ENCODE peak calls at places on chromosomes 5 and 9, in five cellular contexts. F is left colon, Z is RPMI7951, G is DMS 273 treated with DMSO at 0.1 percent for 48 hours, V is EL. B is an unnamed sample.
A peak's percentile ranks its signal among the peaks of the same experiment; 100 is the strongest.

GRCh38 chr5:169801781-169802180 is 164.7 kb downstream of the DOCK2 start:
- DNase-seq in G (no peak), Z (no peak), F (no peak), V (no peak), B (no peak)

GRCh38 chr5:111734013-111734412 is 23.0 kb downstream of the NREP start:
- DNase-seq in G (no peak), F (no peak), Z (peak; percentile 96), V (peak; percentile 92), B (no peak)

GRCh38 chr5:151923865-151924264 is 786 bp downstream of the GLRA1 start:
- DNase-seq in Z (peak; percentile 10), F (no peak), V (peak; percentile 24), G (no peak), B (no peak)

GRCh38 chr5:76813982-76814562 is 4.8 kb upstream of the F2RL1 start:
- DNase-seq in Z (peak; percentile 98), V (peak; percentile 96), F (no peak), G (no peak), B (no peak)

GRCh38 chr5:91848453-91848852 is 465.3 kb upstream of the ARRDC3 start:
- DNase-seq in V (peak; percentile 77), G (no peak), Z (peak; percentile 50), F (no peak), B (no peak)

GRCh38 chr5:138712324-138712723 is 40.9 kb upstream of the CTNNA1 start:
- DNase-seq in G (no peak), Z (no peak), F (no peak), V (no peak), B (no peak)

GRCh38 chr5:989961-990530 is 18.6 kb upstream of the NKD2 start:
- DNase-seq in Z (no peak), G (no peak), V (no peak), F (no peak), B (peak; percentile 47)

GRCh38 chr5:9720361-9720760 is 90.2 kb upstream of the TAS2R1 start:
- DNase-seq in Z (peak; percentile 4), G (no peak), F (no peak), V (no peak), B (no peak)

GRCh38 chr5:151024894-151025606 is 4.7 kb downstream of the GPX3 start:
- DNase-seq in G (no peak), F (no peak), Z (no peak), V (no peak), B (no peak)

GRCh38 chr5:31036407-31036806 is 157.1 kb upstream of the CDH6 start:
- DNase-seq in G (no peak), Z (peak; percentile 8), V (peak; percentile 5), F (no peak), B (no peak)

GRCh38 chr9:8486095-8486494 is 686.5 kb upstream of the DMAC1 start:
- DNase-seq in Z (no peak), G (no peak), F (peak; percentile 45), V (no peak), B (peak; percentile 33)

GRCh38 chr5:147880461-147880860 is 1.9 kb downstream of the SCGB3A2 start:
- DNase-seq in F (no peak), G (no peak), V (no peak), Z (no peak), B (no peak)

GRCh38 chr9:123642291-123643278 is 286.6 kb downstream of the CRB2 start:
- DNase-seq in Z (no peak), V (no peak), F (peak; percentile 69), G (peak; percentile 51), B (no peak)

GRCh38 chr5:89396262-89396975 is 513.4 kb upstream of the MEF2C start:
- DNase-seq in F (no peak), G (no peak), Z (peak; percentile 17), V (no peak), B (no peak)

GRCh38 chr5:114249838-114250237 is 112.0 kb upstream of the KCNN2 start:
- DNase-seq in F (no peak), V (peak; percentile 69), Z (no peak), G (no peak), B (no peak)

GRCh38 chr9:135905380-135906282 is 1.7 kb downstream of the CAMSAP1 start:
- DNase-seq in F (no peak), V (peak; percentile 43), Z (peak; percentile 17), G (no peak), B (no peak)

GRCh38 chr5:90548069-90548593 is 10.5 kb upstream of the ADGRV1 start:
- DNase-seq in G (no peak), V (no peak), F (peak; percentile 73), Z (peak; percentile 26), B (peak; percentile 65)

GRCh38 chr5:33894566-33894965 is 2.8 kb upstream of the ADAMTS12 start:
- DNase-seq in F (no peak), Z (peak; percentile 49), G (no peak), V (peak; percentile 71), B (no peak)